ENCODE peak calls at places on chromosomes 16 and 17, in six cellular contexts. O is WTC11, U is AG09309, R is PC-3, I is GM13976, Z is H9. W is an unnamed sample.
A peak's percentile ranks its signal among the peaks of the same experiment; 100 is the strongest.

GRCh38 chr16:85296859-85297698 is 184.8 kb upstream of the CIBAR2 start:
- DNase-seq in O (peak; percentile 78), U (no peak), I (peak; percentile 78), Z (peak; percentile 67), R (peak; percentile 49), W (no peak)

GRCh38 chr16:22217890-22218730 is 12.0 kb downstream of the EEF2K start:
- DNase-seq in R (no peak), I (peak; percentile 89), Z (peak; percentile 59), U (no peak), O (no peak), W (no peak)

GRCh38 chr16:86277236-86277635 is 233.1 kb upstream of the FOXF1 start:
- DNase-seq in R (no peak), U (no peak), Z (peak; percentile 75), O (peak; percentile 47), I (no peak), W (no peak)

GRCh38 chr17:21297597-21297996 is 13.1 kb downstream of the MAP2K3 start:
- DNase-seq in O (peak; percentile 30), U (no peak), I (no peak), R (no peak), Z (no peak), W (no peak)

GRCh38 chr16:57426356-57426755 is 20.8 kb downstream of the CIAPIN1 start:
- DNase-seq in I (no peak), R (no peak), O (no peak), Z (no peak), U (no peak), W (no peak)

GRCh38 chr17:76121932-76122383 is 18.4 kb upstream of the EXOC7 start:
- DNase-seq in I (peak; percentile 61), O (peak; percentile 54), U (no peak), R (no peak), Z (no peak), W (no peak)

GRCh38 chr16:69942099-69942491 is 9.0 kb upstream of the CLEC18A start:
- DNase-seq in U (no peak), R (no peak), Z (no peak), O (no peak), I (no peak), W (no peak)

GRCh38 chr16:35737076-35737475 is 2277.7 kb downstream of the TP53TG3F start:
- DNase-seq in R (no peak), Z (no peak), U (no peak), O (no peak), I (no peak), W (no peak)

GRCh38 chr16:11053916-11054460 is 109.6 kb downstream of the CLEC16A start:
- DNase-seq in Z (no peak), O (no peak), U (no peak), I (no peak), R (no peak), W (no peak)

DNA sequence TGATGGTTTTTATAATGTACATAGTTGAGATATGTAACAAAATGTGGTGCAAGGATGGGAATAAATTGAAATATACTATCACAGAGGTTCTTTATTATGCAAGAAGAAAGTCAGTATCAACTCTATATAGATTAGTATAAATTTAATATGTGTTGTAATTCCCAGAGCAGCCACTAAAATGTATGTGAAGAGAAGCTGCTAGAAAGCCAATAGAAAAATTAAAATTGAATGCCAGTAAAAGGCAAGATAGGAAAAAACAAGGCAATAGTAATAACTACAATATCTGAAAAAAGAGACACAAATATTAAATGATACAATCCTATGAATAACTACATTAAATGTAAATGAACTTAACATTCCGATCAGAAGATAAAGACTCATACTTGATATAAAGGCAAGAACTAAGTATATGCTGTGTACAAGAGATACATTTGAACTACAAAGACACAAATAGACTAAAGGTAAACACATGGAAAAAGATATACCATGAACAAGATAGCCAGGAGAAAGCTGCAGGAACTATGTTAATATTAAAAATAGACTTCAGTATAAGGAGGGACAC is 92.0 kb downstream of the ABCA8 start:
- DNase-seq in Z (no peak), R (no peak), O (no peak), U (no peak), I (no peak), W (no peak)
- TF ChIP-seq CTCF in Z (peak; percentile 10), R (peak; percentile 39), O (no peak), U (no peak), I (no peak), W (no peak)

DNA sequence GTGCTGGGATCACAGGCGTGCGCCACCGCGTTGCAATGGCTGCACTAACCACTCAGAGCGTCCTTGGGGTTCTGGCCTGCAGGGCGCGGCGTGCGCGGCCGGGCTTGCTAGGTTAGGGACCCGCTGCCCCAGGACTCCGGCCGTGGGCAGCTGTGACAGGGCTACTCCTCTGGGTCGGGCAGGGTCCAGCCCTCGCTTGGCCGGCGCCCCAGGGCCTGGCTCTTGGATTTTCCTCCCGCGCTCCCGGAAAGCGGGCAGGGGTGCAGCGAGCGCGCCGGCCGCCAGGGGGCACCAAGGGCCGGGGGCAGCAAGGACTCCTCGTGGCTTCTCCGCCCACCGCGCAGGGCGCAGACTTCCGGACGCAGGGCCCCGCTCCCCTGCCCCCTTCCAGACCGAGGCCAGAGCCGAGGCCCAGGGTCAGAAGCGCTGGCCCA is 489 bp downstream of the TLE7 start:
- DNase-seq in R (no peak), U (no peak), O (peak; percentile 89), Z (peak; percentile 77), I (no peak), W (no peak)
- TF ChIP-seq CTCF in R (no peak), U (peak; percentile 14), O (peak; percentile 85), Z (peak; percentile 68), I (no peak), W (no peak)

GRCh38 chr16:88309905-88310259 is 72.9 kb upstream of the ZNF469 start:
- DNase-seq in I (no peak), U (no peak), R (peak; percentile 13), Z (no peak), O (peak; percentile 39), W (no peak)
- TF ChIP-seq CTCF in I (peak; percentile 19), U (no peak), R (peak; percentile 52), Z (peak; percentile 53), O (no peak), W (no peak)

DNA sequence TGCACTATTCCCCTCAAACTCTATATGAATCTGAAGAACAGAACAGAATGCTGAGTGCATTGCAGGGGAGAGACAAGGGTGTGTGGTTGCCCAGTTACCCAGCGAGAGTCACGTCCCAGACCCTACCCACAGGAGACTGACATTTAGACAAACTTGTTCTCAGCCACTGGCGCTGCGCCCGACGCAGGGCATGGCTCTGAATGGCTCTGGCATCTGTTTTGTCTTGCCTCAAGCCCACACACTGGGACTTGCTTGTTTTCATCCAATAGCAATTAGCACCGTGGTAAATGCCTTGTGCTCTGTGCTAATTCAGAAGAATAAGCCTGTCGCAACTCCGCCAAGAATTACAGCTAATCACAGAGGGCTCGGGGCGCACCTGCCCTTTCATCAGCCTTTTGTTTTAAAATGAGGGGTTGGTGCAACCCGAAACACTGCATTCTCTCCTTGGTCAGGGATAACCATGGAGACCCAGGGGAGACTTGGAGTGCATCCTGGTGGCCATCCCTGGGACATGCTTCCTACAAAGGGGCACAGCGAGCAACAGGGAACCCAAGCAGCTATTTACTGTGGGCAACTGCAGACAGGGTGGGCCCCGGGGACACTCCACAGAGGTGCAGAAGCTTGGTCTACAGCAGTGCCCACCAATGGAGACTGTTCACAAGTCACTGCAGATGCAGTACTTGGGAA is 220.5 kb upstream of the ZFHX3 start:
- DNase-seq in Z (peak; percentile 59), I (no peak), R (no peak), U (no peak), O (peak; percentile 50), W (no peak)
- TF ChIP-seq CTCF in Z (peak; percentile 45), I (no peak), R (no peak), U (peak; percentile 51), O (no peak), W (peak; percentile 38)

DNA sequence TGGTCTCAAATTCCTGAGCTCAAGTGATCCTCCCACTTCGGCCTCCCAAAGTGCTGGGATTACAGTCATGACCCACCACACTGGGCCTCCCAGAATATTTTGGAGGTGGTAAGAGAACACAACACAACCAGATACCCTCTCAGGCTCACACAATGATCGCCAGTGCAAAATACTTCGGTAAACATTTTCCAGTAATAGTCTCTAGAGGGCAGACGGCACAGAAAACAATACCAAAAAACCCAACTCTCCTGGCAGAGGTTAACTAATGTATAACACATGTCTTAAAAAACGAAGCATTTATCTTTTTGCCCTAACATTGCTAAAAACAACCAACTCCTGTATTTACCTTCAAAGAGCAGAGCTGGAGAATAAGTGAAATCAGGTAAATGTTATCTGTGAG is 10.5 kb downstream of the NUFIP2 start:
- DNase-seq in Z (no peak), R (no peak), U (no peak), I (no peak), O (no peak), W (no peak)
- TF ChIP-seq CTCF in Z (peak; percentile 38), R (peak; percentile 22), U (peak; percentile 31), I (no peak), O (no peak), W (peak; percentile 41)

GRCh38 chr16:83542491-83542890 is 265.3 kb upstream of the HSBP1 start:
- DNase-seq in I (no peak), R (no peak), Z (no peak), O (no peak), U (no peak), W (no peak)
- TF ChIP-seq CTCF in I (no peak), R (no peak), Z (no peak), O (no peak), U (no peak), W (no peak)

DNA sequence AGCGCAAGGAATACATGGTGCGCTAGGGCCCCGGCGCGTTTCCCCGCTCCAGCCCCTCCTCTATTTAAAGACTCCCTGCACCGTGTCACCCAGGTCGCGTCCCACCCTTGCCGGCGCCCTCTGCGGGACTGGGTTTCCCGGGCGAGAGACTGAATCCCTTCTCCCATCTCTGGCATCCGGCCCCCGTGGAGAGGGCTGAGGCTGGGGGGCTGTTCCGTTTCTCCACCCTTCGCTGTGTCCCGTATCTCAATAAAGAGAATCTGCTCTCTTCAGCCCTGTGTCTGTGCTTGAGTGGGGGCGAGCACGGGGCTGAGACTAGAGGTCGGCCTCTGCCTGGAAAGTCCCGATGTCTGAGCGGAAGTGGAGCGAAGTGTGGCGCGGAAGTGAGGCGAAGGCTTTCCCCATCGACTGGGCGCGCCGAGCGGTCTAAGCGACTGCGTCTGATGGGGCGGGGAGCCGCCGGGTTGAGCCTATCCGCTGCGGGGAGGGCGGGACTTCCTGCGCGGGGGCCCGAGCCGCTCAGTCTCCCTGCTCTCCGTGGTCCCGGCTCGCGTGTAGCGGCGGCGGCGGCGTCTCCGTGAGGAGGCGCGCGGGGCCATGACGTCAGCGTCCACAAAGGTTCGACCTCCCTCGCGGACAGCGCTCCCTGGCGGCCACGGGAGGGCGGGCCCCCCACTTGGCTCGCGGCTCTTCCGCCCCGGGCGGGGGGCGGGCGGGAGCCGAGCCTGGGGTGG is 2.0 kb downstream of the RNASEK start:
- DNase-seq in U (peak; percentile 83), I (peak; percentile 93), Z (peak; percentile 98), R (peak; percentile 93), O (peak; percentile 94), W (peak; percentile 95)
- TF ChIP-seq CTCF in U (peak; percentile 57), I (peak; percentile 93), Z (peak; percentile 79), R (peak; percentile 39), O (peak; percentile 65), W (peak; percentile 47)

W was measured in AG09319.